ENCODE peak calls at places on chromosomes 13 and 19, in six cellular contexts. J, I, M, P, Z and O are unnamed samples.

GRCh38 chr13:110433014-110433413 is 125.9 kb downstream of the COL4A2 start:
- DNase-seq in J (no peak), M (no peak), P (no peak), I (no peak), Z (peak; percentile 77), O (no peak)

GRCh38 chr13:61391426-61391825 is 24.2 kb downstream of the PCDH20 start:
- DNase-seq in J (no peak), P (no peak), Z (no peak), M (no peak), I (no peak), O (no peak)

GRCh38 chr13:26168276-26168814 is 53.8 kb downstream of the RNF6 start:
- DNase-seq in Z (no peak), I (no peak), P (no peak), J (no peak), M (no peak), O (no peak)

GRCh38 chr13:113800576-113800926 is 41.5 kb downstream of the TMEM255B start:
- DNase-seq in I (no peak), M (peak; percentile 79), Z (peak; percentile 17), J (no peak), P (no peak), O (no peak)

GRCh38 chr19:36120092-36120983 is 5.1 kb downstream of the TBCB start:
- DNase-seq in M (no peak), J (no peak), I (no peak), Z (no peak), P (no peak), O (no peak)

GRCh38 chr13:76225815-76226489 is 589.8 kb downstream of the LMO7 start:
- DNase-seq in P (no peak), I (no peak), M (no peak), Z (peak; percentile 52), J (no peak), O (no peak)

GRCh38 chr13:53200075-53200474 is 171.5 kb downstream of the OLFM4 start:
- DNase-seq in M (no peak), I (no peak), Z (no peak), J (no peak), P (no peak), O (no peak)

GRCh38 chr19:54955356-54955755 is 8.0 kb upstream of the NLRP7 start:
- DNase-seq in M (no peak), I (no peak), J (no peak), P (no peak), Z (no peak), O (no peak)

GRCh38 chr19:33280351-33280921 is 21.9 kb downstream of the CEBPA start:
- DNase-seq in P (no peak), J (no peak), Z (no peak), M (no peak), I (no peak), O (no peak)

GRCh38 chr13:60591348-60591747 is 194.3 kb downstream of the TDRD3 start:
- DNase-seq in P (no peak), J (no peak), I (no peak), M (no peak), Z (no peak), O (no peak)

GRCh38 chr13:106533940-106534843 is 1.3 kb downstream of the EFNB2 start:
- DNase-seq in P (peak; percentile 47), M (no peak), I (peak; percentile 54), Z (peak; percentile 42), J (no peak), O (peak; percentile 89)
- H3K4me3 ChIP-seq in P (peak overlapping the region; percentile 43), M (peak overlapping the region; percentile 81), I (peak overlapping the region; percentile 68), Z (peak overlapping the region; percentile 53), J (peak overlapping the region; percentile 75), O (peak overlapping the region; percentile 58)

DNA sequence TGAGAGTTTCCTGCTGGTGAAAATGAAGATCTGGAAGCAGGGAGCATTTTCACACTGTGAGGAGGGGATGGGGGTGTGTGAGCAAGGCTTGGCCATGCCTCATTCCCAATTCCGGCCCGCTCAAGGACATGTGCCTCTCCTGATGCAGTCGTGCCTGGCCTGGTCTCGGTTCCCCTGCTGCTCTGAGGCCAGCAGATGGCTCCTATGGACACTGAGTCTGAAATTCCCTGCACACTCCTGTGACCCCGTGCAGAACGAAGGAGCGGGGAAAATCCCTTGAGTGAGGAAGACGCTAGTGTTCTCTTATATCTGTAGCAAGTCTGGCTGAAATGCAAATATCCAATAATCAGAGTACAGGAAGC is 363 bp upstream of the ZNF763 start:
- DNase-seq in P (no peak), J (no peak), Z (no peak), M (no peak), I (peak; percentile 69), O (no peak)
- TF ChIP-seq CTCF in P (peak; percentile 29), J (peak; percentile 16), Z (peak; percentile 41), M (no peak), I (peak; percentile 16), O (no peak)

DNA sequence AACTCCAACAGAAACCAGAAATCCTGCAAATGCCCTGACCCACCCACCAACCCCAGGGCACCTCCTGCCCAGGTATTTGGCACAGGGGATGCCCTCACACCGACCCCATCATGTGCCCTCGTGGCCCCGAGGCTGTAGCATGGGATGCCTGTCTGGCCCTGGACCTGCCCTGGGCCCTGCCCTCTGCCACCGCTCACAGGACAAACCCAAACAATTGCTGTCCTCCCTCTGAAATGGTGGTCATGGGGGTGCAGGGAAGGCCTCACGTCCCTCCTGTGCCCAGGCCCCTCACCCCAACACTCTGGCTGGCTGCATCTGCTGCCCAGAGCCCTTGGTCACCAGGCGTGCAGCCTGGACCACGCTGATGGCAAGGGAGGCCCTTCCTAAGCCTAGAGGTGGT is 2.1 kb upstream of the ZNF181 start:
- DNase-seq in M (no peak), I (no peak), J (no peak), P (no peak), Z (no peak), O (no peak)
- TF ChIP-seq POLR2A in M (no peak), I (no peak), J (no peak), P (no peak), Z (no peak), O (no peak)

DNA sequence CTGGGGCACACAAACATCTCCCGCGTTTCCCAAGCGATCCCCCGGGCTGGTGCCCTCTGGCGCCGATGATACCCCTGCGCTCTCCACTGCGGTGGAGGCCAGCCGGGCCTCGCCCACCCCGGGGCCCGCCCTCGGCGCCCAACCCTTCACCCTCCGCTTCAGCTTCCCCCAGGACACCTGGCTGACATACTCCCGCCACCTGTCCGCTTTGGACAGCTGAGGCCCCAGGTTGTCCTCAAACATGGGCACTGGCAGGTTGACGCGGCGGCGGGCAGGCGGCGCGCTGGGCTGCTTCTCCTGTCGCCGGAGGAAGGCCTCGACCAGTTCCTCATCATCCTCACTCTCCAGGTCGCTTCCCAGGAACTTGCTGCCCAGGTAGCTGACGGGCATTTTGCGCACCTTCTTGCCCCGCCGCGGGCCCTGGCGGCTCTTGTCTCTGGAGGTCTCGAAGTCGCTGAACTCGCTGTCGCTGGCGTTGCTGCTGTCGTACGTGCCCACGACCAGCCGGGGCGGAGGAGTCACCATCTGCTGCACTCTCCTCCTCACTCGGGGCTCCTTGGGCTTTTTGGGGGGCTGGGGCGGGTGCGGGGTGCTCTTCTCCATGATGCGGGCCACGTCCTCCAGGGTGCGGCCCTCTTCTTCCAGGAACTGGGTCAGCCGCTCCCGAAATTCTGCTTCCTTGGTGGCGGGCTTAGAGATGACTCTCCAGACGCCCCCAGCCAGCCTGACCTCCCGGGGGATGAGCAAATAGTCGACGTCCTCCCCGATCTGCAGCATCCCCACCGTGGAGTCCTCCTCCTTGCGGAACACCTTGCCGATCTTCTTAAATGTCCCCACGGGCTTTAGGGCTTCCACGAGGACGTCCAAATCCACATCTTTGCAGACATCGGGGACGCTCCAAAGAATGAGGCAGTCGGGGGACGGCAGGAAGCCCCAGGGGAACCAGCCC is 1.1 kb downstream of the CCDC8 start:
- DNase-seq in P (no peak), J (no peak), M (no peak), I (no peak), Z (no peak), O (no peak)
- H3K4me3 ChIP-seq in P (peak overlapping the region; percentile 47), J (peak overlapping the region; percentile 56), M (peak overlapping the region; percentile 47), I (peak overlapping the region; percentile 53), Z (peak overlapping the region; percentile 73), O (peak overlapping the region; percentile 11)

GRCh38 chr13:94214979-94215378 is 264.5 kb downstream of the DCT start:
- DNase-seq in M (no peak), P (no peak), I (no peak), Z (no peak), J (no peak), O (no peak)

GRCh38 chr13:94205896-94206295 is 273.6 kb downstream of the DCT start:
- DNase-seq in M (no peak), J (no peak), Z (no peak), I (no peak), P (no peak), O (no peak)

GRCh38 chr13:94209110-94209509 is 270.4 kb downstream of the DCT start:
- DNase-seq in P (no peak), Z (no peak), I (no peak), M (no peak), J (no peak), O (no peak)

DNA sequence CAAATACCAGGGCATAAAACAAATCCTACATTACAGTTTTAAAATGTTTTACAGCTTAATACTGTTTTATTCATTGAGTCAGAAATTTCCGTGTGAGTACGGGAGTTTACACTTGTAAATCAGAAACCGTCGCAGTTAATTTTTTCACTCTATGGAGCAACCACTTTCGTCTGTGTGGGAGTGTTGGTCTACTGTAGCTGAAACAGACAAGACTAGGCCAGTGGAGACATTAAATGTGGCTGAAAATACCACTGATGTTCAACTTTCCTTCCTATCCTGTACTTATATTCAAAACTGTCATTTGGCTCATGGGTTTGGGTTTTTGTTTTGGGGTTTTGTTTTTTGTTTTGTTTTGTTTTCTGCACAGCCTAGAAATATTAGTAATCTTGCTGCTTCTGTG is 268.7 kb downstream of the DCT start:
- DNase-seq in P (no peak), J (no peak), I (no peak), M (no peak), Z (no peak), O (no peak)
- TF ChIP-seq CTCF in P (no peak), J (no peak), I (no peak), M (no peak), Z (no peak), O (no peak)